ENCODE peak calls at places on chromosome 18, in five cellular contexts. Q, B, N, T and O are unnamed samples.
A peak's percentile ranks its signal among the peaks of the same experiment; 100 is the strongest.

GRCh38 chr18:48949606-48950535 is 894 bp downstream of the SMAD7 start:
- DNase-seq in B (no peak), N (peak; percentile 68), Q (no peak), T (peak; percentile 74), O (no peak)

GRCh38 chr18:59323931-59324622 is 5.6 kb upstream of the CPLX4 start:
- DNase-seq in T (peak; percentile 53), N (no peak), B (no peak), Q (no peak), O (no peak)

GRCh38 chr18:31102020-31102684 is at the start of gene DSC2:
- DNase-seq in N (no peak), T (no peak), B (no peak), Q (peak; percentile 79), O (no peak)

GRCh38 chr18:12886498-12887126 is 2.6 kb upstream of the PTPN2 start:
- DNase-seq in Q (no peak), T (peak; percentile 37), N (peak; percentile 49), B (no peak), O (no peak)

GRCh38 chr18:48872234-48873145 is 78.3 kb downstream of the SMAD7 start:
- DNase-seq in T (peak; percentile 77), Q (no peak), N (no peak), B (no peak), O (no peak)

GRCh38 chr18:48709371-48709770 is 170.5 kb downstream of the CTIF start:
- DNase-seq in Q (no peak), N (no peak), B (no peak), T (no peak), O (no peak)

GRCh38 chr18:25279133-25279532 is 72.8 kb downstream of the ZNF521 start:
- DNase-seq in B (no peak), T (peak; percentile 55), N (no peak), Q (no peak), O (no peak)

GRCh38 chr18:58847383-58848071 is 17.1 kb upstream of the ZNF532 start:
- DNase-seq in Q (no peak), T (no peak), B (no peak), N (peak; percentile 89), O (no peak)

GRCh38 chr18:49055787-49056186 is 105.0 kb upstream of the SMAD7 start:
- DNase-seq in N (no peak), Q (no peak), T (peak; percentile 88), B (no peak), O (no peak)

GRCh38 chr18:12485479-12486105 is 77.9 kb downstream of the PRELID3A start:
- DNase-seq in N (no peak), T (no peak), Q (no peak), B (no peak), O (no peak)

GRCh38 chr18:47752796-47753645 is 177.4 kb downstream of the SMAD2 start:
- DNase-seq in Q (no peak), B (no peak), T (no peak), N (no peak), O (no peak)

GRCh38 chr18:25974630-25975077 is 115.8 kb downstream of the SS18 start:
- DNase-seq in B (no peak), Q (no peak), N (peak; percentile 15), T (no peak), O (no peak)

GRCh38 chr18:3594760-3595241 is 144.8 kb downstream of the TGIF1 start:
- DNase-seq in Q (no peak), N (peak; percentile 54), T (peak; percentile 66), B (no peak), O (no peak)

GRCh38 chr18:28823506-28824182 is 646.7 kb upstream of the CDH2 start:
- DNase-seq in T (peak; percentile 48), N (no peak), B (no peak), Q (no peak), O (no peak)

GRCh38 chr18:75407468-75408437 is 19.8 kb downstream of the SMIM21 start:
- DNase-seq in Q (no peak), N (no peak), B (no peak), T (peak; percentile 53), O (no peak)

GRCh38 chr18:77119851-77120491 is 12.6 kb downstream of the MBP start:
- DNase-seq in Q (no peak), B (no peak), T (no peak), N (no peak), O (no peak)

GRCh38 chr18:35500113-35500512 is 2.4 kb upstream of the INO80C start:
- DNase-seq in B (no peak), Q (no peak), N (peak; percentile 19), T (no peak), O (no peak)
- H3K9me3 ChIP-seq in B (no peaks in the 10 kb centered on the region), Q (no peaks in the 10 kb centered on the region), N (no peaks in the 10 kb centered on the region), T (no peaks in the 10 kb centered on the region), O (no peaks in the 10 kb centered on the region)

DNA sequence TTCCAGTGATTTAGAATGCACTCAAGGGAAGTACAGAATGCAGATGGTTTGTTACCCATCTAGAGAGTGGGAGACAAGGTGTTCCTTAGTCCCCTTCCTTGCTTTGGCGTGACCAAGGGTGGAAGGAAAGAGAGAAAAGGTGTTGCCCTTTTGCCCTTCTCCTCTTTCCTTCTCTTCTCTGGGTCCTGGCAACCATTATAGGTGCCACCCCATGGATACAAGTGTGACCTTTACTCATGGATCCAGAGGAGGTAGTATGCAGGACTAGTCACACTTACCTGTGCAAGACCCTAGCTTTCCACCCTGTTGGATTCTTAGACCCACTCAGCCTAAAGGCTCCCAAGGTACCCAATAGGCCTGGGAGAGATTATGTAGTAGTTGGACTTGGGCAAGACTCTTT is 11.6 kb upstream of the RBFA start:
- DNase-seq in N (peak; percentile 30), B (no peak), Q (no peak), T (peak; percentile 40), O (no peak)
- H3K9me3 ChIP-seq in N (peaks cover 62% of the 10 kb centered on the region), B (peaks cover 53% of the 10 kb centered on the region), Q (peaks cover 66% of the 10 kb centered on the region), T (no peaks in the 10 kb centered on the region), O (peaks cover 31% of the 10 kb centered on the region)

DNA sequence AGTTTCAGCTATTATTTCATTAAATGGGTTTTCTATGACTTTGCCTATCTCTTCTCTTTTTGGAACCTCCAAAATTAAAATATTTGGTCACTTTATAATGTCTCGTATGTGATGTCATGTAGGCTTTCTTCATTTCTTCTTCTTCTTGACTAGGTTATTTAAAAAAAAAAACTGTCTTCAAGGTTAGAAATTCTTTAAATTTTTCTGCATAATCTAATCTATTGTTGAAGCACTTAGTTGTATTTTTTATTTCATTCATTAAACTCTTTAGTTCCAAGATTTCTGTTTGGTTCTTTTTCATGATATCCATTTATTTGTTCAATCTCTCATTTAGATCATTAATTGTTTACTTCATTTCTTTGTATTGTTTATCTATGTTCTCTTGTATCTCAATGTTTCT is 43.8 kb upstream of the ROCK1 start:
- DNase-seq in Q (no peak), T (no peak), B (no peak), N (no peak), O (no peak)
- H3K9me3 ChIP-seq in Q (peaks cover 4% of the 10 kb centered on the region), T (peaks cover 7% of the 10 kb centered on the region), B (no peaks in the 10 kb centered on the region), N (peaks cover 12% of the 10 kb centered on the region), O (no peaks in the 10 kb centered on the region)

GRCh38 chr18:78519394-78520062 is 460.1 kb upstream of the SALL3 start:
- DNase-seq in N (no peak), Q (peak; percentile 44), B (no peak), T (no peak), O (no peak)
- H3K9me3 ChIP-seq in N (peaks cover 12% of the 10 kb centered on the region), Q (no peaks in the 10 kb centered on the region), B (no peaks in the 10 kb centered on the region), T (no peaks in the 10 kb centered on the region), O (no peaks in the 10 kb centered on the region)

DNA sequence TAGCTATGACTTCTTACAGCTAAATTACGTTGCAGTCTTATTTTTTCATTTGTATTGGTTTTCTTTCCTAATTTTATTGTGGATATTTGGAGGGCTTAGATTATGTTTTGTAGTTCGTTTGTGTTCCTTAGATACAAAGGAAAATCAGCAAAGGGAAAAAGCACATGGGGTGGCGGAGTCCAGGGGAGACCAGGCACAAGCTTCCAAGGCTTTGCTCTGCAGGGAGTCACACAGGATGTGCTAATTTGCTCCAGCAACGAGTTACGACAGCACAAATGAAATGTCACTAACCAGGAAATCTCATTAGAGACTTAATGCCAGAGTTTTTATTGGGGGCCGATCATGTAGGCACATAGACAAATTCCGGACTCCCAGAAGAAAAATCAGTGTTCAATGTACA is 60.5 kb upstream of the CABYR start:
- DNase-seq in N (peak; percentile 52), Q (no peak), B (no peak), T (no peak), O (no peak)
- H3K9me3 ChIP-seq in N (no peaks in the 10 kb centered on the region), Q (no peaks in the 10 kb centered on the region), B (no peaks in the 10 kb centered on the region), T (no peaks in the 10 kb centered on the region), O (no peaks in the 10 kb centered on the region)

GRCh38 chr18:65363006-65363405 is 387.8 kb upstream of the CDH7 start:
- DNase-seq in Q (no peak), N (no peak), T (no peak), B (no peak), O (no peak)
- H3K9me3 ChIP-seq in Q (no peaks in the 10 kb centered on the region), N (no peaks in the 10 kb centered on the region), T (no peaks in the 10 kb centered on the region), B (no peaks in the 10 kb centered on the region), O (peaks cover 4% of the 10 kb centered on the region)

GRCh38 chr18:71405142-71405806 is 1116.4 kb downstream of the SOCS6 start:
- DNase-seq in Q (no peak), N (peak; percentile 16), T (no peak), B (no peak), O (no peak)
- H3K9me3 ChIP-seq in Q (no peaks in the 10 kb centered on the region), N (no peaks in the 10 kb centered on the region), T (no peaks in the 10 kb centered on the region), B (no peaks in the 10 kb centered on the region), O (no peaks in the 10 kb centered on the region)

DNA sequence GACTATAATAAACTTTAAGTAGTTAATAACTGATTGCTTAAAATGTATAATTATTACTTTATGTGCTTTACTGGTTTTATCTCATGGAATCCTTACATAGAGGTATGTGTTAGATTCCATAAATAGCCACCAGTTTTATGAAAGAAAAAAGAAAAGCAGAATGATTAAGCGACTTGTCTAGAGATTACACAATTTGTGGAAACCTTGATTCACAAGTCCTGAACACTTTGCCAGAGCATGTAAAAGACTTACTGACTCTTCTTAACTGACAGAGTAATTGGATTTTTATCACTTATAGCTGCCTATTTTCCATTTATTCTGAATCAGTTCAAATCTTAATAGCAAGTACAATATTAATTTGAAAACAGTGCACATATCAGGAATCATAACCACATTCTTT is 448.7 kb upstream of the NETO1 start:
- DNase-seq in Q (no peak), T (peak; percentile 52), B (no peak), N (no peak), O (no peak)
- H3K9me3 ChIP-seq in Q (no peaks in the 10 kb centered on the region), T (no peaks in the 10 kb centered on the region), B (no peaks in the 10 kb centered on the region), N (peaks cover 4% of the 10 kb centered on the region), O (no peaks in the 10 kb centered on the region)